ENCODE peak calls at places on chromosomes 3 and 15, in ten cellular contexts. One of them, this sample, is unnamed.

GRCh38 chr3:7171493-7171892 is 310.6 kb downstream of the GRM7 start:
- DNase-seq in heart left ventricle: no peak
- DNase-seq in GM23338: no peak
- DNase-seq in mesenchymal stem cell: no peak
- DNase-seq in PC-9: no peak
- DNase-seq in neural progenitor cell: no peak
- DNase-seq in naive thymus-derived CD4-positive, alpha-beta T cell: no peak
- DNase-seq in tibial artery: no peak
- DNase-seq in CD8-positive, alpha-beta T cell: no peak
- DNase-seq in GM23248: no peak
- DNase-seq in this sample: no peak

GRCh38 chr3:9808345-9809037 is 1.6 kb upstream of the TTLL3 start:
- DNase-seq in CD8-positive, alpha-beta T cell: peak; percentile 63
- DNase-seq in tibial artery: no peak
- DNase-seq in GM23338: peak; percentile 86
- DNase-seq in mesenchymal stem cell: peak; percentile 65
- DNase-seq in heart left ventricle: no peak
- DNase-seq in PC-9: peak; percentile 54
- DNase-seq in naive thymus-derived CD4-positive, alpha-beta T cell: peak; percentile 38
- DNase-seq in neural progenitor cell: peak; percentile 77
- DNase-seq in GM23248: peak; percentile 66
- DNase-seq in this sample: peak; percentile 46

GRCh38 chr3:122003112-122003511 is 18.9 kb downstream of the ILDR1 start:
- DNase-seq in mesenchymal stem cell: no peak
- DNase-seq in GM23248: no peak
- DNase-seq in tibial artery: no peak
- DNase-seq in PC-9: no peak
- DNase-seq in GM23338: no peak
- DNase-seq in naive thymus-derived CD4-positive, alpha-beta T cell: no peak
- DNase-seq in heart left ventricle: no peak
- DNase-seq in CD8-positive, alpha-beta T cell: no peak
- DNase-seq in neural progenitor cell: no peak
- DNase-seq in this sample: no peak

GRCh38 chr3:98778383-98778782 is 15.2 kb downstream of the ST3GAL6 start:
- DNase-seq in heart left ventricle: no peak
- DNase-seq in mesenchymal stem cell: no peak
- DNase-seq in naive thymus-derived CD4-positive, alpha-beta T cell: no peak
- DNase-seq in GM23338: no peak
- DNase-seq in tibial artery: no peak
- DNase-seq in CD8-positive, alpha-beta T cell: no peak
- DNase-seq in neural progenitor cell: no peak
- DNase-seq in GM23248: peak; percentile 36
- DNase-seq in PC-9: no peak
- DNase-seq in this sample: no peak

GRCh38 chr3:131917006-131917405 is 117.8 kb downstream of the CPNE4 start:
- DNase-seq in heart left ventricle: no peak
- DNase-seq in tibial artery: no peak
- DNase-seq in GM23248: peak; percentile 51
- DNase-seq in neural progenitor cell: no peak
- DNase-seq in naive thymus-derived CD4-positive, alpha-beta T cell: no peak
- DNase-seq in PC-9: no peak
- DNase-seq in mesenchymal stem cell: no peak
- DNase-seq in GM23338: no peak
- DNase-seq in CD8-positive, alpha-beta T cell: no peak
- DNase-seq in this sample: no peak

GRCh38 chr3:176663819-176664218 is 533.5 kb downstream of the TBL1XR1 start:
- DNase-seq in PC-9: peak; percentile 65
- DNase-seq in neural progenitor cell: peak; percentile 39
- DNase-seq in tibial artery: no peak
- DNase-seq in GM23338: peak; percentile 54
- DNase-seq in heart left ventricle: no peak
- DNase-seq in naive thymus-derived CD4-positive, alpha-beta T cell: no peak
- DNase-seq in CD8-positive, alpha-beta T cell: no peak
- DNase-seq in mesenchymal stem cell: peak; percentile 79
- DNase-seq in GM23248: peak; percentile 82
- DNase-seq in this sample: peak; percentile 44

GRCh38 chr3:57110214-57110613 is 49.8 kb downstream of the SPATA12 start:
- DNase-seq in PC-9: no peak
- DNase-seq in heart left ventricle: no peak
- DNase-seq in GM23248: no peak
- DNase-seq in mesenchymal stem cell: no peak
- DNase-seq in naive thymus-derived CD4-positive, alpha-beta T cell: no peak
- DNase-seq in tibial artery: no peak
- DNase-seq in CD8-positive, alpha-beta T cell: no peak
- DNase-seq in neural progenitor cell: no peak
- DNase-seq in GM23338: no peak
- DNase-seq in this sample: no peak

GRCh38 chr3:97882975-97883598 is 61.3 kb downstream of the CRYBG3 start:
- DNase-seq in heart left ventricle: no peak
- DNase-seq in neural progenitor cell: no peak
- DNase-seq in GM23338: no peak
- DNase-seq in naive thymus-derived CD4-positive, alpha-beta T cell: no peak
- DNase-seq in PC-9: peak; percentile 91
- DNase-seq in CD8-positive, alpha-beta T cell: no peak
- DNase-seq in tibial artery: no peak
- DNase-seq in GM23248: peak; percentile 63
- DNase-seq in mesenchymal stem cell: peak; percentile 57
- DNase-seq in this sample: no peak

GRCh38 chr15:90883971-90884718 is at the start of gene FES:
- DNase-seq in CD8-positive, alpha-beta T cell: no peak
- DNase-seq in mesenchymal stem cell: peak; percentile 56
- DNase-seq in neural progenitor cell: peak; percentile 71
- DNase-seq in GM23338: peak; percentile 79
- DNase-seq in heart left ventricle: peak; percentile 87
- DNase-seq in GM23248: peak; percentile 53
- DNase-seq in naive thymus-derived CD4-positive, alpha-beta T cell: no peak
- DNase-seq in tibial artery: peak; percentile 60
- DNase-seq in PC-9: no peak
- DNase-seq in this sample: peak; percentile 81

GRCh38 chr3:196502775-196503181 is 790 bp downstream of the RNF168 start:
- DNase-seq in heart left ventricle: peak; percentile 36
- DNase-seq in GM23338: peak; percentile 11
- DNase-seq in neural progenitor cell: peak; percentile 45
- DNase-seq in GM23248: peak; percentile 98
- DNase-seq in mesenchymal stem cell: peak; percentile 89
- DNase-seq in naive thymus-derived CD4-positive, alpha-beta T cell: peak; percentile 74
- DNase-seq in CD8-positive, alpha-beta T cell: peak; percentile 72
- DNase-seq in PC-9: peak; percentile 63
- DNase-seq in tibial artery: peak; percentile 54
- DNase-seq in this sample: peak; percentile 89

GRCh38 chr3:56154297-56154696 is 314.0 kb downstream of the ERC2 start:
- DNase-seq in tibial artery: no peak
- DNase-seq in GM23248: peak; percentile 33
- DNase-seq in GM23338: no peak
- DNase-seq in mesenchymal stem cell: peak; percentile 21
- DNase-seq in naive thymus-derived CD4-positive, alpha-beta T cell: no peak
- DNase-seq in heart left ventricle: no peak
- DNase-seq in neural progenitor cell: no peak
- DNase-seq in PC-9: no peak
- DNase-seq in CD8-positive, alpha-beta T cell: no peak
- DNase-seq in this sample: no peak

GRCh38 chr3:244041-244440 is 47.5 kb downstream of the CHL1 start:
- DNase-seq in CD8-positive, alpha-beta T cell: no peak
- DNase-seq in PC-9: no peak
- DNase-seq in tibial artery: no peak
- DNase-seq in neural progenitor cell: no peak
- DNase-seq in mesenchymal stem cell: no peak
- DNase-seq in heart left ventricle: no peak
- DNase-seq in GM23338: no peak
- DNase-seq in GM23248: no peak
- DNase-seq in naive thymus-derived CD4-positive, alpha-beta T cell: no peak
- DNase-seq in this sample: no peak

GRCh38 chr3:31029756-31030155 is 135.3 kb upstream of the GADL1 start:
- DNase-seq in mesenchymal stem cell: no peak
- DNase-seq in GM23248: no peak
- DNase-seq in CD8-positive, alpha-beta T cell: no peak
- DNase-seq in heart left ventricle: no peak
- DNase-seq in tibial artery: no peak
- DNase-seq in neural progenitor cell: no peak
- DNase-seq in PC-9: no peak
- DNase-seq in GM23338: peak; percentile 9
- DNase-seq in naive thymus-derived CD4-positive, alpha-beta T cell: no peak
- DNase-seq in this sample: no peak

GRCh38 chr3:148309390-148310035 is 388.2 kb upstream of the AGTR1 start:
- DNase-seq in GM23338: peak; percentile 79
- DNase-seq in PC-9: no peak
- DNase-seq in heart left ventricle: no peak
- DNase-seq in GM23248: peak; percentile 70
- DNase-seq in neural progenitor cell: peak; percentile 72
- DNase-seq in tibial artery: peak; percentile 22
- DNase-seq in naive thymus-derived CD4-positive, alpha-beta T cell: no peak
- DNase-seq in mesenchymal stem cell: peak; percentile 60
- DNase-seq in CD8-positive, alpha-beta T cell: no peak
- DNase-seq in this sample: peak; percentile 64

GRCh38 chr3:56758539-56758981 is 43.2 kb downstream of the ARHGEF3 start:
- DNase-seq in naive thymus-derived CD4-positive, alpha-beta T cell: no peak
- DNase-seq in GM23248: peak; percentile 94
- DNase-seq in PC-9: peak; percentile 95
- DNase-seq in CD8-positive, alpha-beta T cell: peak; percentile 31
- DNase-seq in tibial artery: peak; percentile 52
- DNase-seq in neural progenitor cell: no peak
- DNase-seq in GM23338: no peak
- DNase-seq in mesenchymal stem cell: peak; percentile 96
- DNase-seq in heart left ventricle: no peak
- DNase-seq in this sample: peak; percentile 92

GRCh38 chr3:38331257-38332022 is 15.1 kb upstream of the XYLB start:
- DNase-seq in tibial artery: no peak
- DNase-seq in GM23248: no peak
- DNase-seq in CD8-positive, alpha-beta T cell: no peak
- DNase-seq in mesenchymal stem cell: no peak
- DNase-seq in naive thymus-derived CD4-positive, alpha-beta T cell: no peak
- DNase-seq in heart left ventricle: no peak
- DNase-seq in neural progenitor cell: no peak
- DNase-seq in PC-9: no peak
- DNase-seq in GM23338: no peak
- DNase-seq in this sample: no peak

GRCh38 chr3:8473990-8474389 is 27.6 kb upstream of the LMCD1 start:
- DNase-seq in CD8-positive, alpha-beta T cell: no peak
- DNase-seq in neural progenitor cell: no peak
- DNase-seq in tibial artery: no peak
- DNase-seq in GM23248: no peak
- DNase-seq in GM23338: no peak
- DNase-seq in naive thymus-derived CD4-positive, alpha-beta T cell: no peak
- DNase-seq in mesenchymal stem cell: no peak
- DNase-seq in heart left ventricle: no peak
- DNase-seq in PC-9: no peak
- DNase-seq in this sample: no peak

GRCh38 chr3:15287565-15288330 is 44.6 kb downstream of the SH3BP5 start:
- DNase-seq in CD8-positive, alpha-beta T cell: no peak
- DNase-seq in GM23248: peak; percentile 89
- DNase-seq in naive thymus-derived CD4-positive, alpha-beta T cell: no peak
- DNase-seq in tibial artery: peak; percentile 82
- DNase-seq in mesenchymal stem cell: peak; percentile 96
- DNase-seq in neural progenitor cell: no peak
- DNase-seq in PC-9: no peak
- DNase-seq in GM23338: no peak
- DNase-seq in heart left ventricle: peak; percentile 43
- DNase-seq in this sample: no peak

GRCh38 chr3:10935028-10935427 is 57.5 kb upstream of the SLC6A1 start:
- DNase-seq in GM23338: peak; percentile 10
- DNase-seq in PC-9: no peak
- DNase-seq in mesenchymal stem cell: no peak
- DNase-seq in GM23248: no peak
- DNase-seq in tibial artery: no peak
- DNase-seq in CD8-positive, alpha-beta T cell: no peak
- DNase-seq in naive thymus-derived CD4-positive, alpha-beta T cell: no peak
- DNase-seq in neural progenitor cell: no peak
- DNase-seq in heart left ventricle: no peak
- DNase-seq in this sample: no peak

GRCh38 chr3:123584284-123584987 is 417 bp downstream of the HACD2 start:
- DNase-seq in neural progenitor cell: no peak
- DNase-seq in GM23248: peak; percentile 66
- DNase-seq in mesenchymal stem cell: peak; percentile 32
- DNase-seq in GM23338: peak; percentile 75
- DNase-seq in PC-9: no peak
- DNase-seq in naive thymus-derived CD4-positive, alpha-beta T cell: no peak
- DNase-seq in CD8-positive, alpha-beta T cell: no peak
- DNase-seq in heart left ventricle: peak; percentile 71
- DNase-seq in tibial artery: peak; percentile 28
- DNase-seq in this sample: peak; percentile 70
- H3K27ac ChIP-seq in neural progenitor cell: peak overlapping the region; percentile 31
- H3K27ac ChIP-seq in GM23248: peak overlapping the region; percentile 18
- H3K27ac ChIP-seq in mesenchymal stem cell: no peak overlapping the region
- H3K27ac ChIP-seq in GM23338: peak overlapping the region; percentile 67
- H3K27ac ChIP-seq in PC-9: peak overlapping the region; percentile 95
- H3K27ac ChIP-seq in naive thymus-derived CD4-positive, alpha-beta T cell: peak overlapping the region; percentile 79
- H3K27ac ChIP-seq in CD8-positive, alpha-beta T cell: peak overlapping the region; percentile 62
- H3K27ac ChIP-seq in heart left ventricle: peak overlapping the region; percentile 79
- H3K27ac ChIP-seq in tibial artery: peak overlapping the region; percentile 89
- H3K27ac ChIP-seq in this sample: peak overlapping the region; percentile 97

DNA sequence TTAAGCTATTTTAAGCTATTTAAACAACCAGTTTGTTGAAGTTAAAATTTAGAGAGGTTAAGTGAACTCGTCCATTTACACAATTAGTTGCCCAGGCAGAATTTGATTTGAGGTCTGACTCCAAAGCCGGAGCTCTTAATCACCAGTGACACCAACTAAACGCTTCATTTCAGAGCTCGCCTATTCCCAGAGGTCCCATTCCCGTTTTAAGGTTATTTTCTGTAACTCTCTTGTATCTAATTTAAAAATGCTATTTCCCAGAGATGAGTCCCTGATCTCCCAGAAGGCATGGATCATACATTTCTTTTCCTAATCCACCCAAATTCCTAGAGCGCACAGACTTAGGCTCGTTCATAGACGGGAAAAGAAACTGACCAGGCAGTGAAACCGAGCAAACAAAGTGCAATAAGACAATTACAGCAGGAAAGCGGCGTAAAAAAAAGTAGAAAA is 900 bp upstream of the MCTP2 start:
- DNase-seq in tibial artery: no peak
- DNase-seq in heart left ventricle: no peak
- DNase-seq in PC-9: peak; percentile 35
- DNase-seq in naive thymus-derived CD4-positive, alpha-beta T cell: no peak
- DNase-seq in neural progenitor cell: peak; percentile 16
- DNase-seq in mesenchymal stem cell: no peak
- DNase-seq in GM23338: no peak
- DNase-seq in CD8-positive, alpha-beta T cell: no peak
- DNase-seq in GM23248: peak; percentile 28
- DNase-seq in this sample: peak; percentile 3
- H3K27me3 ChIP-seq in tibial artery: no peaks in the 10 kb centered on the region
- H3K27me3 ChIP-seq in heart left ventricle: peaks cover 9% of the 10 kb centered on the region
- H3K27me3 ChIP-seq in PC-9: no peaks in the 10 kb centered on the region
- H3K27me3 ChIP-seq in naive thymus-derived CD4-positive, alpha-beta T cell: no peaks in the 10 kb centered on the region
- H3K27me3 ChIP-seq in neural progenitor cell: peaks cover 75% of the 10 kb centered on the region
- H3K27me3 ChIP-seq in mesenchymal stem cell: no peaks in the 10 kb centered on the region
- H3K27me3 ChIP-seq in GM23338: peaks cover 31% of the 10 kb centered on the region
- H3K27me3 ChIP-seq in CD8-positive, alpha-beta T cell: no peaks in the 10 kb centered on the region
- H3K27me3 ChIP-seq in GM23248: peaks cover 3% of the 10 kb centered on the region
- H3K27me3 ChIP-seq in this sample: peaks cover 59% of the 10 kb centered on the region

GRCh38 chr3:48225587-48225986 is 2.3 kb downstream of the CAMP start:
- DNase-seq in GM23248: no peak
- DNase-seq in PC-9: no peak
- DNase-seq in CD8-positive, alpha-beta T cell: no peak
- DNase-seq in heart left ventricle: no peak
- DNase-seq in naive thymus-derived CD4-positive, alpha-beta T cell: no peak
- DNase-seq in neural progenitor cell: no peak
- DNase-seq in tibial artery: no peak
- DNase-seq in GM23338: no peak
- DNase-seq in mesenchymal stem cell: no peak
- DNase-seq in this sample: no peak
- H3K4me1 ChIP-seq in GM23248: no peaks in the 10 kb centered on the region
- H3K4me1 ChIP-seq in PC-9: peaks cover 19% of the 10 kb centered on the region
- H3K4me1 ChIP-seq in CD8-positive, alpha-beta T cell: peaks cover 10% of the 10 kb centered on the region
- H3K4me1 ChIP-seq in heart left ventricle: no peaks in the 10 kb centered on the region
- H3K4me1 ChIP-seq in naive thymus-derived CD4-positive, alpha-beta T cell: no peaks in the 10 kb centered on the region
- H3K4me1 ChIP-seq in neural progenitor cell: no peaks in the 10 kb centered on the region
- H3K4me1 ChIP-seq in tibial artery: no peaks in the 10 kb centered on the region
- H3K4me1 ChIP-seq in GM23338: no peaks in the 10 kb centered on the region
- H3K4me1 ChIP-seq in mesenchymal stem cell: no peaks in the 10 kb centered on the region
- H3K4me1 ChIP-seq in this sample: no peaks in the 10 kb centered on the region

GRCh38 chr3:126959921-126960603 is 22.9 kb upstream of the PLXNA1 start:
- DNase-seq in GM23248: peak; percentile 87
- DNase-seq in neural progenitor cell: peak; percentile 73
- DNase-seq in GM23338: peak; percentile 32
- DNase-seq in naive thymus-derived CD4-positive, alpha-beta T cell: no peak
- DNase-seq in tibial artery: no peak
- DNase-seq in CD8-positive, alpha-beta T cell: no peak
- DNase-seq in mesenchymal stem cell: peak; percentile 73
- DNase-seq in PC-9: peak; percentile 88
- DNase-seq in heart left ventricle: no peak
- DNase-seq in this sample: peak; percentile 43
- H3K27ac ChIP-seq in GM23248: peak overlapping the region; percentile 58
- H3K27ac ChIP-seq in neural progenitor cell: no peak overlapping the region
- H3K27ac ChIP-seq in GM23338: no peak overlapping the region
- H3K27ac ChIP-seq in naive thymus-derived CD4-positive, alpha-beta T cell: no peak overlapping the region
- H3K27ac ChIP-seq in tibial artery: no peak overlapping the region
- H3K27ac ChIP-seq in CD8-positive, alpha-beta T cell: no peak overlapping the region
- H3K27ac ChIP-seq in mesenchymal stem cell: no peak overlapping the region
- H3K27ac ChIP-seq in PC-9: peak overlapping the region; percentile 35
- H3K27ac ChIP-seq in heart left ventricle: no peak overlapping the region
- H3K27ac ChIP-seq in this sample: no peak overlapping the region

This sample was measured in cardiac muscle cell.